ENCODE peak calls at places on chromosome 5, in nine cellular contexts. M is HCT116; W is CD8-positive, alpha-beta T cell; R is astrocyte of the cerebellum; Z is cardiac fibroblast; S is A549; H is progenitor cell of endocrine pancreas; B is AG09309; I is lung. V is an unnamed sample.

GRCh38 chr5:103674739-103675138 is 112.2 kb upstream of the NUDT12 start:
- DNase-seq in Z (peak; percentile 10), M (no peak), B (no peak), W (no peak), I (no peak), R (peak; percentile 55), S (no peak), H (no peak), V (no peak)

GRCh38 chr5:33736510-33736909 is 155.3 kb downstream of the ADAMTS12 start:
- DNase-seq in Z (peak; percentile 72), H (no peak), S (no peak), W (no peak), I (no peak), B (peak; percentile 68), M (no peak), R (peak; percentile 88), V (no peak)

GRCh38 chr5:14902826-14903560 is 31.4 kb upstream of the ANKH start:
- DNase-seq in I (no peak), S (no peak), B (no peak), Z (no peak), R (no peak), H (no peak), M (no peak), W (no peak), V (no peak)

GRCh38 chr5:98144710-98145109 is 628.8 kb upstream of the RGMB start:
- DNase-seq in S (no peak), I (no peak), H (no peak), B (no peak), R (no peak), W (no peak), M (no peak), Z (peak; percentile 21), V (no peak)

GRCh38 chr5:111407562-111407961 is 104.8 kb downstream of the STARD4 start:
- DNase-seq in M (no peak), H (no peak), R (no peak), W (no peak), B (no peak), S (no peak), Z (no peak), I (no peak), V (no peak)

GRCh38 chr5:53407373-53407772 is 73.1 kb upstream of the FST start:
- DNase-seq in B (no peak), H (no peak), W (no peak), M (no peak), Z (peak; percentile 84), I (no peak), R (no peak), S (no peak), V (no peak)

GRCh38 chr5:28215091-28215490 is 1176.7 kb upstream of the CDH9 start:
- DNase-seq in I (no peak), M (no peak), Z (no peak), S (no peak), W (no peak), B (no peak), R (no peak), H (no peak), V (no peak)

GRCh38 chr5:158677490-158677838 is 422.3 kb downstream of the EBF1 start:
- DNase-seq in I (no peak), M (no peak), W (no peak), S (no peak), B (no peak), R (no peak), H (no peak), Z (no peak), V (no peak)

GRCh38 chr5:135009736-135010501 is 24.1 kb downstream of the PITX1 start:
- DNase-seq in W (no peak), B (no peak), S (no peak), Z (no peak), I (no peak), R (no peak), M (no peak), H (no peak), V (no peak)

GRCh38 chr5:135012033-135012588 is 21.9 kb downstream of the PITX1 start:
- DNase-seq in R (no peak), H (no peak), W (no peak), S (no peak), B (no peak), M (no peak), I (no peak), Z (no peak), V (no peak)

GRCh38 chr5:135011355-135012032 is 22.5 kb downstream of the PITX1 start:
- DNase-seq in S (no peak), B (no peak), W (no peak), R (no peak), M (no peak), Z (no peak), H (no peak), I (no peak), V (no peak)

GRCh38 chr5:135008981-135009735 is 24.9 kb downstream of the PITX1 start:
- DNase-seq in R (no peak), I (no peak), M (no peak), Z (no peak), S (no peak), B (no peak), H (no peak), W (no peak), V (no peak)

DNA sequence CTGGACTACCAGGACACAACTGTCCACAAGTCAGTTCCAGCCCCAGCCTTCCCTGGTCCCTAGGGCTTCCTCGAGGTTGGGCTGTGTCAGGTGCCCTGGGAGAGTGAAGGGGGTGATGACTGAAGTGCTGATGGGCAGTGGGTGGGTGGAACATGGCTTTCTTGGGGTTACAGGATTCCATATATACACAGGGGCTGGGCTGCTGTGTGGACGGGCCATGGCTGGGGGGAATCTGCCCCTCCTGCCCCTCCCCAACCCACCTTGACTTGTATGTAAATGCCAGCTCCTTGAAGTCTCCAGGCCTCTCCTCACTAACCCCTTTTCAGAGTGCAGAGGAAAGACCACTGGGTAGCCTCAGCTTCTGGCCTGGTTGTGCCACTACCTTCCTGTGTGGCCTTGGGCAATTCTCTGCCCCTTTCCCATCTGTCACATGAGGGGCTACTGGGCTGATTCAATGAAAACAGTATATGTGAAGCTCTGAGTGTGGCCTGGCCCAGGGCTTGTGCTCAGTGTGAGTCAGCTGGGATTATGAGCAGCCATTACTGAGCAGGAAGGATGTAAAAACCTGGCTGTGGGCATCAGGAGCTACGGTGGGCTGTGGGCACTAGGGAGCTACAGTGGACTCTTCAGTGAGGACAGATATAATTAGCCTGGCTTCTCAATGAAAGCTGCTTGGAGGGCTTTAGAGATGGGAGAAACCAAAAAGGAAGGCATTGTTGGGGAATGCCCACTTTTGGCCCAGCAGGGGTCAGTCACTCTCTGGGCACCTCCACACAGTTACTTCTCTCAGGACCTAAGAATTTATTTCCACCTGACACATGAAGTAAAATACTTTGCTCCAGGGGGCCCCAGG is 23.3 kb downstream of the PITX1 start:
- DNase-seq in Z (no peak), W (no peak), H (no peak), S (no peak), B (no peak), M (no peak), I (no peak), R (no peak), V (peak; percentile 30)
- TF ChIP-seq CTCF in Z (no peak), W (no peak), H (peak; percentile 39), S (peak; percentile 24), B (peak; percentile 38), M (peak; percentile 33), I (no peak), R (no peak), V (peak; percentile 50)

GRCh38 chr5:119945696-119946095 is 316.3 kb downstream of the FAM170A start:
- DNase-seq in I (no peak), Z (no peak), M (no peak), R (peak; percentile 6), B (no peak), H (no peak), S (no peak), W (no peak), V (no peak)

DNA sequence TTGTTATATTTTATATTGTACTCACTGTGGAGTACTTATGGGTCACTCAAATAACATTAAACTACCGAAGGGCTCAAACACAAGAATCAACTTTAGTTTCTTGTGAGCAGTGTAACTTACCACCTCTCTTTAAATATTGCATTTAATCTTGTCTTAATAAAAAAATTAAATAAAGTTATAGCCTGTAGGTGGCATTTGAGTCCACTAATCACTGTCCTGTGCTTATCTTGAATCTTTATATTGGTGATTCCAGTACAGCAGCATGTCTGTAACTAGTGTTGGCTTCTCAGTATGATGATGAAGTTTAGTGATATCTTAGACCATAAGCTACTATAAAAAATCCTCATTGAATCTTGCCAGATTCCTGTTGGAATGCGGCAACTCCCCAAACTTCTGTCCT is 313.8 kb downstream of the FAM170A start:
- DNase-seq in H (no peak), W (no peak), M (no peak), R (peak; percentile 6), B (peak; percentile 11), I (no peak), Z (peak; percentile 49), S (no peak), V (no peak)
- TF ChIP-seq CTCF in H (no peak), W (no peak), M (no peak), R (no peak), B (peak; percentile 25), I (no peak), Z (no peak), S (peak; percentile 14), V (peak; percentile 12)

GRCh38 chr5:149935431-149935901 is 9.1 kb downstream of the PDE6A start:
- DNase-seq in B (no peak), R (no peak), I (no peak), H (no peak), Z (no peak), M (no peak), W (no peak), S (no peak), V (no peak)

GRCh38 chr5:149930754-149931574 is 13.6 kb downstream of the PDE6A start:
- DNase-seq in I (no peak), B (no peak), Z (no peak), W (no peak), R (no peak), M (no peak), S (no peak), H (no peak), V (no peak)

GRCh38 chr5:149930060-149930753 is 14.4 kb downstream of the PDE6A start:
- DNase-seq in M (no peak), R (no peak), S (no peak), W (no peak), Z (no peak), I (no peak), B (no peak), H (no peak), V (no peak)

GRCh38 chr5:149931992-149932436 is 12.6 kb downstream of the PDE6A start:
- DNase-seq in S (no peak), M (no peak), I (no peak), H (no peak), Z (no peak), W (no peak), B (no peak), R (no peak), V (no peak)

GRCh38 chr5:149932445-149933350 is 11.9 kb downstream of the PDE6A start:
- DNase-seq in M (no peak), R (no peak), H (no peak), Z (no peak), B (no peak), I (no peak), S (peak; percentile 54), W (no peak), V (no peak)
- TF ChIP-seq CTCF in M (peak; percentile 43), R (peak; percentile 39), H (peak; percentile 37), Z (peak; percentile 34), B (peak; percentile 75), I (no peak), S (peak; percentile 78), W (no peak), V (no peak)

DNA sequence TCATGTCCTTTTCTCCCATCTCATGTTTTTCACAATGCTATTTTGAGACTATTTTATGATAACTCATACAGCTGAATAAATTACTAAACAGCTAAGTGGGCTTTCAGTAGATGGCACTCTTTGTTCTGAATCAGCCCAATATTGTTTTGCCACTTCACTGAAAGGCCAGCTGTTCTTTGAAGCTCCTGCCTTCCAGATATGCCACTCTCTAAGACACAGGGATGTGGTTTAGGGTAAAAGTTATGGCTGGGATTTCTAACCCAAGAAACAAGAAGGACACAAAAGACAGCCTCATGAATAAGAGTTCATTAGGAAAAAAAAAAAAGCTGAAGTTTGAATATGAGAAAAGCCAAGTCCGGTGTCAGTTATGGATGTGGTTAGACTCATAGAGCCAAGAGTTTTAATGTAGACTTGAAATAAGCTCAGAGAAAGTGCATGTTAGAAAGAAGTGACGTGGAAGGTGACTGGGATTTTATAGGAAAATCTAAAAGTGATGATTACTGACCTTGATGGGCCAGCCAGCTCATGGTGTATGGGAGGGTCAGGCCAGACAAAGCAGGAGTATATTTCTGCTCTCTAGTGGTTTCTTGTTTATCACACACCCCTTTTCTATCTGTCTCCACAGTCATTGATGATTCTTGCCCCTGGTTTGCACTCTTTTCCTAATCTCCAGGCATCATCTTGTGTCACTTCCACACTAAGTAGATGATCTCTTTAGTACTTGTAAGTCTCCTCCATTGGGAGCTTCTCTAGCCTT is 488.5 kb downstream of the NR2F1-AS1 start:
- DNase-seq in B (peak; percentile 45), M (no peak), W (no peak), Z (peak; percentile 73), H (no peak), S (no peak), R (peak; percentile 35), I (no peak), V (no peak)
- TF ChIP-seq CTCF in B (peak; percentile 59), M (peak; percentile 23), W (no peak), Z (peak; percentile 41), H (no peak), S (peak; percentile 46), R (peak; percentile 35), I (no peak), V (no peak)

V was measured in Calu3.